ENCODE peak calls at places on chromosomes 16 and 17, in six cellular contexts. One of them, this sample, is unnamed.

GRCh38 chr17:6567528-6568185 is 11.3 kb upstream of the PITPNM3 start:
- DNase-seq in uterus: no peak
- DNase-seq in ovary: no peak
- DNase-seq in fibroblast of lung: no peak
- DNase-seq in OCI-LY7: no peak
- DNase-seq in heart right ventricle: no peak
- DNase-seq in this sample: no peak

GRCh38 chr17:7755095-7755890 is 37.7 kb downstream of the DNAH2 start:
- DNase-seq in heart right ventricle: no peak
- DNase-seq in ovary: no peak
- DNase-seq in OCI-LY7: no peak
- DNase-seq in fibroblast of lung: no peak
- DNase-seq in uterus: no peak
- DNase-seq in this sample: no peak

GRCh38 chr17:76268015-76268749 is 3.0 kb downstream of the UBALD2 start:
- DNase-seq in uterus: peak; percentile 56
- DNase-seq in fibroblast of lung: peak; percentile 70
- DNase-seq in OCI-LY7: peak; percentile 90
- DNase-seq in heart right ventricle: peak; percentile 78
- DNase-seq in ovary: no peak
- DNase-seq in this sample: peak; percentile 84

GRCh38 chr17:61457226-61457983 is 5.2 kb downstream of the TBX4 start:
- DNase-seq in fibroblast of lung: no peak
- DNase-seq in OCI-LY7: no peak
- DNase-seq in uterus: no peak
- DNase-seq in heart right ventricle: no peak
- DNase-seq in ovary: no peak
- DNase-seq in this sample: no peak

GRCh38 chr17:50947844-50948514 is 81.8 kb upstream of the TOB1 start:
- DNase-seq in fibroblast of lung: no peak
- DNase-seq in OCI-LY7: no peak
- DNase-seq in heart right ventricle: peak; percentile 73
- DNase-seq in ovary: no peak
- DNase-seq in uterus: peak; percentile 44
- DNase-seq in this sample: no peak

GRCh38 chr17:8243827-8244226 is 4.0 kb downstream of the CTC1 start:
- DNase-seq in ovary: no peak
- DNase-seq in OCI-LY7: no peak
- DNase-seq in heart right ventricle: no peak
- DNase-seq in fibroblast of lung: no peak
- DNase-seq in uterus: no peak
- DNase-seq in this sample: no peak

GRCh38 chr16:26993988-26994387 is 72.7 kb upstream of the C16orf82 start:
- DNase-seq in ovary: no peak
- DNase-seq in OCI-LY7: no peak
- DNase-seq in fibroblast of lung: peak; percentile 54
- DNase-seq in heart right ventricle: no peak
- DNase-seq in uterus: no peak
- DNase-seq in this sample: peak; percentile 77

GRCh38 chr16:54806961-54807360 is 123.7 kb upstream of the IRX5 start:
- DNase-seq in ovary: no peak
- DNase-seq in fibroblast of lung: no peak
- DNase-seq in OCI-LY7: no peak
- DNase-seq in heart right ventricle: no peak
- DNase-seq in uterus: no peak
- DNase-seq in this sample: no peak

GRCh38 chr17:31318298-31319190 is 2.9 kb downstream of the EVI2A start:
- DNase-seq in uterus: peak; percentile 73
- DNase-seq in heart right ventricle: peak; percentile 30
- DNase-seq in fibroblast of lung: peak; percentile 93
- DNase-seq in ovary: peak; percentile 69
- DNase-seq in OCI-LY7: peak; percentile 87
- DNase-seq in this sample: peak; percentile 96

GRCh38 chr17:31310260-31310659 is 3.6 kb downstream of the EVI2B start:
- DNase-seq in ovary: no peak
- DNase-seq in OCI-LY7: peak; percentile 76
- DNase-seq in fibroblast of lung: no peak
- DNase-seq in heart right ventricle: no peak
- DNase-seq in uterus: no peak
- DNase-seq in this sample: no peak

GRCh38 chr17:31314788-31315105 is 893 bp upstream of the EVI2B start:
- DNase-seq in fibroblast of lung: no peak
- DNase-seq in OCI-LY7: no peak
- DNase-seq in uterus: no peak
- DNase-seq in ovary: no peak
- DNase-seq in heart right ventricle: no peak
- DNase-seq in this sample: no peak

GRCh38 chr17:31310877-31311276 is 3.0 kb downstream of the EVI2B start:
- DNase-seq in ovary: no peak
- DNase-seq in fibroblast of lung: no peak
- DNase-seq in OCI-LY7: peak; percentile 81
- DNase-seq in heart right ventricle: no peak
- DNase-seq in uterus: no peak
- DNase-seq in this sample: no peak

GRCh38 chr17:31313982-31314787 is at the start of gene EVI2B:
- DNase-seq in uterus: no peak
- DNase-seq in OCI-LY7: peak; percentile 87
- DNase-seq in heart right ventricle: no peak
- DNase-seq in fibroblast of lung: peak; percentile 46
- DNase-seq in ovary: no peak
- DNase-seq in this sample: peak; percentile 77
- H3K4me3 ChIP-seq in uterus: no peak within 1 kb of the TSS
- H3K4me3 ChIP-seq in OCI-LY7: peak within 1 kb of the TSS; percentile 73
- H3K4me3 ChIP-seq in heart right ventricle: peak within 1 kb of the TSS; percentile 57
- H3K4me3 ChIP-seq in fibroblast of lung: no peak within 1 kb of the TSS
- H3K4me3 ChIP-seq in ovary: no peak within 1 kb of the TSS
- H3K4me3 ChIP-seq in this sample: peak within 1 kb of the TSS; percentile 12

DNA sequence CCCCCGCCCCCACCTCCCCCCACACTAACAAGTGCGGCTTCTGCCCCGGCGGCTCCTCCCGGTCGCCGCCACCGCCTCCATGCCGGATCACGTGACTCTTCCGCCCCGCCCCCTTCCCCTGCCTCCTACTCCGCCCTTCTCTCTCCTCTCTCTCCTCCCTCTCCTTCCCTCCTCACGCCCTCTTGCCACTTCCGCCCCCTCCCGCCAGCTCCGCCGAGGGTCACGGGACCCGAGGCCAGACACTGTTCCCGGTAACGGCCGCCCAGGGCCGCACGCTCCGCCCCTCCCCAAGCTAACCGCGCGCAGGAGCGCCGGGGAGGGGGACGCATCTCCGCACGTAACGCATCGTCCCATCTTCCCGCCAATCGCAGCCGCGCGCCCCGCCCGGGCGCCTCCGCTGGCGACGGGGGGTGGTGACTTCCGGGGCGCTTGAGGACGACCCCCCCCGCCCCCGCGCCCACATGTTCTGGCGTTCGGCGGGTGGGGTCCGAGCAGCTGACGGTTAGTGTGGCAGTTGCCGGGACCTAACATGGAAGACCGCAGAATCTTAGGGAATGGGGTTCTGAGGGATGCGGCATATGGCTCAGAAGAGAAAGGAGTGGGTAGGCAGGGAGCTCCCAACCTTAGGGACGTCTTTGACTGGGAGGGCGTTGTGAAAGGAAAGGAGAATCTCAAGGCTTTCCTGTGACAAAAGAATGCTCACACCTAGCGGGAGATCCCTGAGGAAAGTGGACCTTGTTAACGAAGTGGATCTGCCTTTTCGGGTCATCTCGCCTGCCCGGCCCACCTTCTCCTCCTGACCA is at the start of gene USP32:
- DNase-seq in uterus: peak; percentile 98
- DNase-seq in OCI-LY7: peak; percentile 94
- DNase-seq in heart right ventricle: peak; percentile 99
- DNase-seq in fibroblast of lung: peak; percentile 98
- DNase-seq in ovary: peak; percentile 98
- DNase-seq in this sample: peak; percentile 97
- TF ChIP-seq CTCF in uterus: peak; percentile 38
- TF ChIP-seq CTCF in OCI-LY7: peak; percentile 28
- TF ChIP-seq CTCF in heart right ventricle: peak; percentile 23
- TF ChIP-seq CTCF in fibroblast of lung: peak; percentile 13
- TF ChIP-seq CTCF in ovary: no peak
- TF ChIP-seq CTCF in this sample: no peak

GRCh38 chr16:29825145-29826044 is 5.1 kb downstream of the MVP start:
- DNase-seq in heart right ventricle: peak; percentile 56
- DNase-seq in ovary: peak; percentile 86
- DNase-seq in fibroblast of lung: peak; percentile 91
- DNase-seq in OCI-LY7: no peak
- DNase-seq in uterus: peak; percentile 74
- DNase-seq in this sample: peak; percentile 93
- H3K4me3 ChIP-seq in heart right ventricle: no peak overlapping the region
- H3K4me3 ChIP-seq in ovary: no peak overlapping the region
- H3K4me3 ChIP-seq in fibroblast of lung: peak overlapping the region; percentile 13
- H3K4me3 ChIP-seq in OCI-LY7: no peak overlapping the region
- H3K4me3 ChIP-seq in uterus: no peak overlapping the region
- H3K4me3 ChIP-seq in this sample: peak overlapping the region; percentile 28

GRCh38 chr17:49763735-49764558 is at the start of gene FAM117A:
- DNase-seq in heart right ventricle: peak; percentile 91
- DNase-seq in ovary: peak; percentile 95
- DNase-seq in uterus: peak; percentile 98
- DNase-seq in fibroblast of lung: peak; percentile 98
- DNase-seq in OCI-LY7: peak; percentile 99
- DNase-seq in this sample: peak; percentile 97
- TF ChIP-seq CTCF in heart right ventricle: no peak
- TF ChIP-seq CTCF in ovary: no peak
- TF ChIP-seq CTCF in uterus: peak; percentile 6
- TF ChIP-seq CTCF in fibroblast of lung: no peak
- TF ChIP-seq CTCF in OCI-LY7: no peak
- TF ChIP-seq CTCF in this sample: no peak

GRCh38 chr16:8941718-8942344 is 21.9 kb downstream of the USP7 start:
- DNase-seq in ovary: no peak
- DNase-seq in fibroblast of lung: no peak
- DNase-seq in uterus: no peak
- DNase-seq in OCI-LY7: no peak
- DNase-seq in heart right ventricle: no peak
- DNase-seq in this sample: no peak

GRCh38 chr16:8945626-8946296 is 17.9 kb downstream of the USP7 start:
- DNase-seq in ovary: no peak
- DNase-seq in fibroblast of lung: no peak
- DNase-seq in heart right ventricle: no peak
- DNase-seq in uterus: no peak
- DNase-seq in OCI-LY7: no peak
- DNase-seq in this sample: no peak

GRCh38 chr16:8946544-8946943 is 17.2 kb downstream of the USP7 start:
- DNase-seq in uterus: no peak
- DNase-seq in OCI-LY7: peak; percentile 44
- DNase-seq in heart right ventricle: no peak
- DNase-seq in fibroblast of lung: no peak
- DNase-seq in ovary: no peak
- DNase-seq in this sample: no peak

GRCh38 chr16:8943001-8943763 is 20.5 kb downstream of the USP7 start:
- DNase-seq in OCI-LY7: peak; percentile 21
- DNase-seq in ovary: no peak
- DNase-seq in uterus: no peak
- DNase-seq in fibroblast of lung: no peak
- DNase-seq in heart right ventricle: no peak
- DNase-seq in this sample: no peak

DNA sequence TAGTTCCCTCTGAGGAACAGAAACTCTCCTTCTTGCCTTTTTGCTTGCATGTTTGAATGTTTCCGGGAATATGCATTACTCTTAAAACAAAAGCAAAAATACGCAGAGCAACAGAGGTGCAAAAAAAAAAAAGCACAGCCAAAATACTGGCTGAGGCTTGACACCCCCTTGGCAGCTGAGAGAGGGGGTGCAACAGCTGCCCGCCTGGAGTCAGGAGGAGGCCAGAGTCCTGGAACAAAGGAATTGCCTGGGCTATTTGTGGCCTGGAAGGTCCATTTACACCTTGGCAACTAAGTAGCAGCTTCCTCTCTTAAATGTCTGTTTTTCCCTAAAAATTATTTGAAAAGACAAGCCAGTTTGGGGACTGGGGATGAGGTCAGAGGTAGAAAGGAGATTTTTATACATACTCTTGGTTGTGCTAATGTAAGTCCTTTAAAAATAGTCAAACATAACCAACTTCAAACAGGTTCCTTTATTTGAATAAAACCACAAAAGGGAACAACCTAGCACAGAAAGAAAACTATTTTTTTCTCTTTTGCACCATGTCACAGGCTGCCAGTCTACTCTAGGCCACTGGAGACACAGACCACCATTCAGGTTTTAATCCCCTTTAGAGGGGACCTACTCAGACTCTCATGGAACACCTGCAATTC is 19.5 kb downstream of the USP7 start:
- DNase-seq in uterus: no peak
- DNase-seq in heart right ventricle: no peak
- DNase-seq in ovary: no peak
- DNase-seq in fibroblast of lung: no peak
- DNase-seq in OCI-LY7: peak; percentile 84
- DNase-seq in this sample: no peak
- H3K4me3 ChIP-seq in uterus: no peak overlapping the region
- H3K4me3 ChIP-seq in heart right ventricle: no peak overlapping the region
- H3K4me3 ChIP-seq in ovary: no peak overlapping the region
- H3K4me3 ChIP-seq in fibroblast of lung: no peak overlapping the region
- H3K4me3 ChIP-seq in OCI-LY7: peak overlapping the region; percentile 57
- H3K4me3 ChIP-seq in this sample: no peak overlapping the region

GRCh38 chr16:89546781-89547180 is 13.7 kb upstream of the RPL13 start:
- DNase-seq in OCI-LY7: no peak
- DNase-seq in ovary: no peak
- DNase-seq in uterus: no peak
- DNase-seq in fibroblast of lung: no peak
- DNase-seq in heart right ventricle: no peak
- DNase-seq in this sample: no peak
- TF ChIP-seq CTCF in OCI-LY7: no peak
- TF ChIP-seq CTCF in ovary: no peak
- TF ChIP-seq CTCF in uterus: no peak
- TF ChIP-seq CTCF in fibroblast of lung: no peak
- TF ChIP-seq CTCF in heart right ventricle: no peak
- TF ChIP-seq CTCF in this sample: no peak

DNA sequence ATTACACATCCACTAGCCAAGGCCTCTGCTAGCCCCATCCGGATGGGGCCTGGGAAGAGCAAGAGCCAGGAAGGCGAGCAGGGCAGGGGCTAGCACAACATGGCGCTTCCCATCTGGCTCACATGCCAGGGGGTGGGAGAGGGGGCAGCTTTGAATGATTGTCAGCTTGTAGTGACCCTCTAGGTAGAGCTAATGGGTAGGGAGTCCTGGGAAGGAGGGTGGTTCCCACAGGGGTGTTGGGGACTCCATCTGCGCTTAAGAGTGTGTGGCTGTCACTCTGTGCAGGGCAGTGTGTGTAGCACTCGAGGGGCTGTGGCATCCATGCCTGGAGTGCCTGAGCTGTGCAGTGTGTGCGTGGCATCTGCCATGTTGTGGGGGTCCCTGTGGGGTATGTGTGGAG is 24.5 kb downstream of the ARHGAP23 start:
- DNase-seq in OCI-LY7: no peak
- DNase-seq in uterus: no peak
- DNase-seq in fibroblast of lung: no peak
- DNase-seq in heart right ventricle: no peak
- DNase-seq in ovary: no peak
- DNase-seq in this sample: no peak
- H3K4me3 ChIP-seq in OCI-LY7: no peak overlapping the region
- H3K4me3 ChIP-seq in uterus: no peak overlapping the region
- H3K4me3 ChIP-seq in fibroblast of lung: no peak overlapping the region
- H3K4me3 ChIP-seq in heart right ventricle: no peak overlapping the region
- H3K4me3 ChIP-seq in ovary: no peak overlapping the region
- H3K4me3 ChIP-seq in this sample: no peak overlapping the region